ENCODE peak calls at places on chromosomes 2 and 18, in ten cellular contexts. One of them, this sample, is unnamed.

GRCh38 chr2:158723921-158724802 is 71.0 kb upstream of the DAPL1 start:
- DNase-seq in T-helper 1 cell: no peak
- DNase-seq in A549: peak
- DNase-seq in suprapubic skin: no peak
- DNase-seq in CD8-positive, alpha-beta T cell: no peak
- DNase-seq in mucosa of gallbladder: no peak
- DNase-seq in GM03348: no peak
- DNase-seq in DMS 273 treated with DMSO at 0.1 percent for 48 hours: no peak
- DNase-seq in activated naive CD4-positive, alpha-beta T cell: no peak
- DNase-seq in central memory CD8-positive, alpha-beta T cell: no peak
- DNase-seq in this sample: no peak

GRCh38 chr2:168583710-168584521 is 127.8 kb downstream of the CERS6 start:
- DNase-seq in central memory CD8-positive, alpha-beta T cell: no peak
- DNase-seq in GM03348: peak
- DNase-seq in mucosa of gallbladder: no peak
- DNase-seq in activated naive CD4-positive, alpha-beta T cell: no peak
- DNase-seq in CD8-positive, alpha-beta T cell: no peak
- DNase-seq in T-helper 1 cell: no peak
- DNase-seq in suprapubic skin: no peak
- DNase-seq in DMS 273 treated with DMSO at 0.1 percent for 48 hours: peak
- DNase-seq in A549: no peak
- DNase-seq in this sample: peak

GRCh38 chr2:75290600-75291140 is 91.3 kb upstream of the TACR1 start:
- DNase-seq in suprapubic skin: no peak
- DNase-seq in CD8-positive, alpha-beta T cell: no peak
- DNase-seq in mucosa of gallbladder: no peak
- DNase-seq in central memory CD8-positive, alpha-beta T cell: no peak
- DNase-seq in activated naive CD4-positive, alpha-beta T cell: no peak
- DNase-seq in GM03348: peak
- DNase-seq in T-helper 1 cell: no peak
- DNase-seq in A549: no peak
- DNase-seq in DMS 273 treated with DMSO at 0.1 percent for 48 hours: no peak
- DNase-seq in this sample: peak

GRCh38 chr2:99911711-99912110 is 230.7 kb downstream of the AFF3 start:
- DNase-seq in activated naive CD4-positive, alpha-beta T cell: no peak
- DNase-seq in DMS 273 treated with DMSO at 0.1 percent for 48 hours: no peak
- DNase-seq in A549: no peak
- DNase-seq in CD8-positive, alpha-beta T cell: no peak
- DNase-seq in GM03348: no peak
- DNase-seq in T-helper 1 cell: no peak
- DNase-seq in suprapubic skin: no peak
- DNase-seq in mucosa of gallbladder: no peak
- DNase-seq in central memory CD8-positive, alpha-beta T cell: no peak
- DNase-seq in this sample: no peak

GRCh38 chr18:7617738-7618422 is 50.8 kb downstream of the PTPRM start:
- DNase-seq in mucosa of gallbladder: peak
- DNase-seq in CD8-positive, alpha-beta T cell: no peak
- DNase-seq in GM03348: peak
- DNase-seq in A549: no peak
- DNase-seq in activated naive CD4-positive, alpha-beta T cell: no peak
- DNase-seq in suprapubic skin: no peak
- DNase-seq in DMS 273 treated with DMSO at 0.1 percent for 48 hours: no peak
- DNase-seq in central memory CD8-positive, alpha-beta T cell: no peak
- DNase-seq in T-helper 1 cell: no peak
- DNase-seq in this sample: peak

GRCh38 chr2:189350515-189351209 is 90.6 kb upstream of the WDR75 start:
- DNase-seq in GM03348: peak
- DNase-seq in suprapubic skin: no peak
- DNase-seq in central memory CD8-positive, alpha-beta T cell: no peak
- DNase-seq in activated naive CD4-positive, alpha-beta T cell: no peak
- DNase-seq in DMS 273 treated with DMSO at 0.1 percent for 48 hours: no peak
- DNase-seq in mucosa of gallbladder: peak
- DNase-seq in T-helper 1 cell: no peak
- DNase-seq in CD8-positive, alpha-beta T cell: no peak
- DNase-seq in A549: no peak
- DNase-seq in this sample: peak

GRCh38 chr2:219178377-219179175 is 501 bp downstream of the RETREG2 start:
- DNase-seq in A549: peak
- DNase-seq in GM03348: peak
- DNase-seq in T-helper 1 cell: peak
- DNase-seq in mucosa of gallbladder: peak
- DNase-seq in activated naive CD4-positive, alpha-beta T cell: no peak
- DNase-seq in suprapubic skin: no peak
- DNase-seq in DMS 273 treated with DMSO at 0.1 percent for 48 hours: no peak
- DNase-seq in CD8-positive, alpha-beta T cell: peak
- DNase-seq in central memory CD8-positive, alpha-beta T cell: peak
- DNase-seq in this sample: peak

GRCh38 chr2:233463586-233463985 is 103.0 kb downstream of the USP40 start:
- DNase-seq in T-helper 1 cell: no peak
- DNase-seq in CD8-positive, alpha-beta T cell: no peak
- DNase-seq in central memory CD8-positive, alpha-beta T cell: no peak
- DNase-seq in GM03348: no peak
- DNase-seq in A549: no peak
- DNase-seq in activated naive CD4-positive, alpha-beta T cell: no peak
- DNase-seq in suprapubic skin: peak
- DNase-seq in DMS 273 treated with DMSO at 0.1 percent for 48 hours: no peak
- DNase-seq in mucosa of gallbladder: no peak
- DNase-seq in this sample: no peak

GRCh38 chr18:25604231-25604908 is 252.4 kb upstream of the ZNF521 start:
- DNase-seq in GM03348: no peak
- DNase-seq in central memory CD8-positive, alpha-beta T cell: no peak
- DNase-seq in A549: no peak
- DNase-seq in T-helper 1 cell: no peak
- DNase-seq in mucosa of gallbladder: no peak
- DNase-seq in activated naive CD4-positive, alpha-beta T cell: no peak
- DNase-seq in CD8-positive, alpha-beta T cell: no peak
- DNase-seq in DMS 273 treated with DMSO at 0.1 percent for 48 hours: no peak
- DNase-seq in suprapubic skin: no peak
- DNase-seq in this sample: no peak

GRCh38 chr2:27860111-27860510 is 30.1 kb downstream of the RBKS start:
- DNase-seq in T-helper 1 cell: peak
- DNase-seq in DMS 273 treated with DMSO at 0.1 percent for 48 hours: no peak
- DNase-seq in CD8-positive, alpha-beta T cell: no peak
- DNase-seq in suprapubic skin: no peak
- DNase-seq in GM03348: peak
- DNase-seq in A549: no peak
- DNase-seq in mucosa of gallbladder: no peak
- DNase-seq in central memory CD8-positive, alpha-beta T cell: no peak
- DNase-seq in activated naive CD4-positive, alpha-beta T cell: no peak
- DNase-seq in this sample: peak

GRCh38 chr2:8089596-8089995 is 592.3 kb upstream of the ID2 start:
- DNase-seq in T-helper 1 cell: no peak
- DNase-seq in mucosa of gallbladder: peak
- DNase-seq in activated naive CD4-positive, alpha-beta T cell: no peak
- DNase-seq in GM03348: no peak
- DNase-seq in suprapubic skin: no peak
- DNase-seq in A549: no peak
- DNase-seq in CD8-positive, alpha-beta T cell: no peak
- DNase-seq in central memory CD8-positive, alpha-beta T cell: no peak
- DNase-seq in DMS 273 treated with DMSO at 0.1 percent for 48 hours: no peak
- DNase-seq in this sample: peak

GRCh38 chr2:45780541-45781463 is 129.3 kb downstream of the PRKCE start:
- DNase-seq in GM03348: peak
- DNase-seq in A549: no peak
- DNase-seq in mucosa of gallbladder: no peak
- DNase-seq in activated naive CD4-positive, alpha-beta T cell: no peak
- DNase-seq in CD8-positive, alpha-beta T cell: no peak
- DNase-seq in DMS 273 treated with DMSO at 0.1 percent for 48 hours: no peak
- DNase-seq in central memory CD8-positive, alpha-beta T cell: no peak
- DNase-seq in suprapubic skin: no peak
- DNase-seq in T-helper 1 cell: no peak
- DNase-seq in this sample: peak

GRCh38 chr2:88824951-88825350 is 133.5 kb downstream of the RPIA start:
- DNase-seq in A549: no peak
- DNase-seq in GM03348: no peak
- DNase-seq in CD8-positive, alpha-beta T cell: no peak
- DNase-seq in mucosa of gallbladder: no peak
- DNase-seq in suprapubic skin: no peak
- DNase-seq in central memory CD8-positive, alpha-beta T cell: no peak
- DNase-seq in activated naive CD4-positive, alpha-beta T cell: no peak
- DNase-seq in T-helper 1 cell: no peak
- DNase-seq in DMS 273 treated with DMSO at 0.1 percent for 48 hours: no peak
- DNase-seq in this sample: no peak

GRCh38 chr2:8682719-8683667 is 1.1 kb downstream of the ID2 start:
- DNase-seq in DMS 273 treated with DMSO at 0.1 percent for 48 hours: peak
- DNase-seq in A549: no peak
- DNase-seq in suprapubic skin: no peak
- DNase-seq in activated naive CD4-positive, alpha-beta T cell: no peak
- DNase-seq in mucosa of gallbladder: peak
- DNase-seq in T-helper 1 cell: peak
- DNase-seq in GM03348: peak
- DNase-seq in central memory CD8-positive, alpha-beta T cell: peak
- DNase-seq in CD8-positive, alpha-beta T cell: peak
- DNase-seq in this sample: peak

This sample was measured in AG10803.